ENCODE peak calls at places on chromosome 12, in nine cellular contexts. U is thoracic aorta, L is epithelial cell of proximal tubule, K is iPS DF 6.9, P is fibroblast of the aortic adventitia, H is keratinocyte, W is cardiac fibroblast, M is adipocyte, Q is Peyer's patch. J is an unnamed sample.

GRCh38 chr12:99985129-99985570 is 414 bp upstream of the ANKS1B start:
- DNase-seq in U (no peak), L (no peak), K (no peak), P (peak), H (no peak), W (no peak), M (no peak), Q (no peak), J (peak)

GRCh38 chr12:53295070-53295890 is at the start of gene PFDN5:
- DNase-seq in U (peak), L (peak), K (peak), P (peak), H (peak), W (peak), M (peak), Q (peak), J (peak)

GRCh38 chr12:9002335-9002734 is 13.0 kb downstream of the KLRG1 start:
- DNase-seq in U (no peak), L (no peak), K (no peak), P (no peak), H (no peak), W (no peak), M (no peak), Q (no peak), J (no peak)

GRCh38 chr12:109696485-109697269 is 16.9 kb upstream of the FAM222A start:
- DNase-seq in U (no peak), L (no peak), K (no peak), P (peak), H (no peak), W (no peak), M (peak), Q (no peak), J (no peak)

GRCh38 chr12:8709124-8709830 is 11.5 kb downstream of the RIMKLB start:
- DNase-seq in U (no peak), L (no peak), K (no peak), P (peak), H (no peak), W (no peak), M (peak), Q (peak), J (peak)

GRCh38 chr12:22535478-22535877 is 8.9 kb downstream of the C2CD5 start:
- DNase-seq in U (no peak), L (no peak), K (no peak), P (no peak), H (no peak), W (no peak), M (no peak), Q (no peak), J (no peak)

GRCh38 chr12:108082506-108082905 is 46.6 kb upstream of the WSCD2 start:
- DNase-seq in U (no peak), L (no peak), K (no peak), P (no peak), H (no peak), W (no peak), M (no peak), Q (no peak), J (no peak)

GRCh38 chr12:93006655-93007208 is 77.6 kb upstream of the EEA1 start:
- DNase-seq in U (no peak), L (no peak), K (no peak), P (no peak), H (no peak), W (no peak), M (no peak), Q (no peak), J (no peak)

GRCh38 chr12:2805146-2805525 is 7.3 kb upstream of the ITFG2 start:
- DNase-seq in U (no peak), L (no peak), K (no peak), P (peak), H (no peak), W (peak), M (peak), Q (no peak), J (peak)

GRCh38 chr12:5262450-5262849 is 169.5 kb upstream of the NTF3 start:
- DNase-seq in U (no peak), L (no peak), K (no peak), P (no peak), H (no peak), W (no peak), M (peak), Q (no peak), J (peak)

GRCh38 chr12:92973614-92974013 is 44.5 kb upstream of the EEA1 start:
- DNase-seq in U (no peak), L (peak), K (no peak), P (peak), H (peak), W (peak), M (peak), Q (no peak), J (peak)

GRCh38 chr12:51533799-51534198 is 57.2 kb upstream of the SCN8A start:
- DNase-seq in U (no peak), L (no peak), K (no peak), P (peak), H (no peak), W (peak), M (no peak), Q (no peak), J (peak)

GRCh38 chr12:71054551-71054950 is 103.2 kb downstream of the TSPAN8 start:
- DNase-seq in U (no peak), L (no peak), K (no peak), P (no peak), H (no peak), W (no peak), M (no peak), Q (no peak), J (no peak)

GRCh38 chr12:121816925-121817647 is 13.3 kb downstream of the SETD1B start:
- DNase-seq in U (no peak), L (no peak), K (no peak), P (no peak), H (no peak), W (no peak), M (no peak), Q (no peak), J (no peak)

GRCh38 chr12:113870035-113870434 is 96.1 kb downstream of the RBM19 start:
- DNase-seq in U (no peak), L (no peak), K (no peak), P (no peak), H (no peak), W (no peak), M (no peak), Q (no peak), J (no peak)

GRCh38 chr12:88393017-88393767 is 187.1 kb downstream of the KITLG start:
- DNase-seq in U (no peak), L (no peak), K (peak), P (no peak), H (no peak), W (peak), M (peak), Q (no peak), J (peak)

GRCh38 chr12:86261606-86262005 is 5.4 kb upstream of the MGAT4C start:
- DNase-seq in U (no peak), L (no peak), K (no peak), P (no peak), H (no peak), W (no peak), M (no peak), Q (no peak), J (no peak)

GRCh38 chr12:114400395-114400794 is 5.5 kb downstream of the TBX5 start:
- DNase-seq in U (no peak), L (no peak), K (no peak), P (no peak), H (no peak), W (no peak), M (no peak), Q (no peak), J (peak)

GRCh38 chr12:110010853-110011835 is 11.9 kb downstream of the ANKRD13A start:
- DNase-seq in U (no peak), L (no peak), K (no peak), P (no peak), H (no peak), W (no peak), M (no peak), Q (no peak), J (no peak)

GRCh38 chr12:15754233-15754632 is 35.0 kb downstream of the EPS8 start:
- DNase-seq in U (no peak), L (no peak), K (no peak), P (peak), H (no peak), W (peak), M (no peak), Q (no peak), J (peak)

DNA sequence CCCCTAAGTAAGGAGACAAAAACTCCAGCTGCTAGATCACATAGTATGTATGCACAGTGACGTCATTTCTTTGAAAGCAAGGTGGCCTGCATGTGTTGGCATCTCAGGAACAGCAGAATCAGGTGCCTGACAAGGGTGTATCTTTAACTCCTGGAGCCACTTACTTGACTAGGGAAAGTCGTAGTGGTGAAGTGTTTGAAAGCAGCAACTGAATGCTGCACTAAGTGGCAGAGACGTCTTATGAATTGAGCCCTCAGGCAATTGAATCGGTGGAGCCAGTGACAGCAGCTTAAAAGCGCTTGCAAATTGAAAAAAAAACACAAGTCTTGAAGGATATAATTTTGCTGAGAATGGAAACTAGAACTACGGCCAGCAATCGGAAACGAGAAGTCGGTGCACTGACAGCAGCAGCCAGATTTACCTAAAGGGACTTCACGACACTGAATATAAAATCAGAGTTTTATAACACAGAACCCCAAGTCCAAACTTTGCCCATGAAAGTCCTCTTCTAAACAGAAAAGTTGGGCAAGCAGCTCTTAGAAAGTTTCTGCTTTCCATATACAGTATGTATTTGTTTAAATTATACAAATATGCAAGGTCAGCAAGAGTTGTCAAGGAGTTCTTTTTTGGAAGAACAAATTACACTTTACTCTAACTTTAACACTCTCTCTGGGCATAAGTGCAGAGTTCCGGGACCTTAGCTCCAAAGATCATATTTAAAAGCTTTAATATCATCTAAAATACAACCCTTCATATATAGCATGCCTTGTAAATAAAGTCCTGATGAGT is 1.1 kb downstream of the IGF1 start:
- DNase-seq in U (no peak), L (no peak), K (no peak), P (no peak), H (no peak), W (no peak), M (peak), Q (no peak), J (peak)
- H3K4me3 ChIP-seq in U (peak), L (no peak), K (no peak), P (no peak), H (no peak), W (no peak), M (peak), Q (peak), J (peak)

GRCh38 chr12:76101739-76102385 is 17.4 kb upstream of the NAP1L1 start:
- DNase-seq in U (no peak), L (no peak), K (no peak), P (no peak), H (no peak), W (no peak), M (no peak), Q (no peak), J (no peak)
- H3K4me3 ChIP-seq in U (no peak), L (no peak), K (no peak), P (no peak), H (no peak), W (no peak), M (no peak), Q (no peak), J (no peak)

DNA sequence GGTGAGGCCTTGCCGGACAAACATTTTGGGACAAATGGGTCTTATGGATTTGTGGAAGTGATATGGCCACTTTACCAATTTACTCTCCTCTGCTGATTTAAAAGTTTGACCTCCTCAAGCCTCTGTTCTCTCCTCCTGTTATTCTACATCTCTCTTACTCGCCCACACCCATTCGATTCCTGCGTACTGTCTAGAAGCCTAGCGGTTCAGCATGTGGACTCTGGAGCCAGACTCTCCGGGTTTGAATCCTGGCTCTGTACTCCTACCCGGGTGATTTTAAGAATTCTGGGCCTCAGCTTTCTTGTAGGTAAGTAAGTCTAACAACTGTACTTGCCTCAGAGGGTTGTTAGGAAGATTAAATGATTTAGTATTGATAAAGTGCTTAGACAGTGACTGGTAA is 168.6 kb upstream of the IFNG-AS1 start:
- DNase-seq in U (no peak), L (no peak), K (no peak), P (no peak), H (no peak), W (no peak), M (no peak), Q (no peak), J (no peak)
- H3K4me3 ChIP-seq in U (no peak), L (no peak), K (no peak), P (no peak), H (no peak), W (no peak), M (no peak), Q (no peak), J (no peak)

GRCh38 chr12:132689227-132689626 is 1.8 kb downstream of the PXMP2 start:
- DNase-seq in U (no peak), L (no peak), K (no peak), P (no peak), H (no peak), W (no peak), M (no peak), Q (peak), J (no peak)
- H3K4me3 ChIP-seq in U (no peak), L (peak), K (peak), P (peak), H (no peak), W (no peak), M (peak), Q (peak), J (peak)

DNA sequence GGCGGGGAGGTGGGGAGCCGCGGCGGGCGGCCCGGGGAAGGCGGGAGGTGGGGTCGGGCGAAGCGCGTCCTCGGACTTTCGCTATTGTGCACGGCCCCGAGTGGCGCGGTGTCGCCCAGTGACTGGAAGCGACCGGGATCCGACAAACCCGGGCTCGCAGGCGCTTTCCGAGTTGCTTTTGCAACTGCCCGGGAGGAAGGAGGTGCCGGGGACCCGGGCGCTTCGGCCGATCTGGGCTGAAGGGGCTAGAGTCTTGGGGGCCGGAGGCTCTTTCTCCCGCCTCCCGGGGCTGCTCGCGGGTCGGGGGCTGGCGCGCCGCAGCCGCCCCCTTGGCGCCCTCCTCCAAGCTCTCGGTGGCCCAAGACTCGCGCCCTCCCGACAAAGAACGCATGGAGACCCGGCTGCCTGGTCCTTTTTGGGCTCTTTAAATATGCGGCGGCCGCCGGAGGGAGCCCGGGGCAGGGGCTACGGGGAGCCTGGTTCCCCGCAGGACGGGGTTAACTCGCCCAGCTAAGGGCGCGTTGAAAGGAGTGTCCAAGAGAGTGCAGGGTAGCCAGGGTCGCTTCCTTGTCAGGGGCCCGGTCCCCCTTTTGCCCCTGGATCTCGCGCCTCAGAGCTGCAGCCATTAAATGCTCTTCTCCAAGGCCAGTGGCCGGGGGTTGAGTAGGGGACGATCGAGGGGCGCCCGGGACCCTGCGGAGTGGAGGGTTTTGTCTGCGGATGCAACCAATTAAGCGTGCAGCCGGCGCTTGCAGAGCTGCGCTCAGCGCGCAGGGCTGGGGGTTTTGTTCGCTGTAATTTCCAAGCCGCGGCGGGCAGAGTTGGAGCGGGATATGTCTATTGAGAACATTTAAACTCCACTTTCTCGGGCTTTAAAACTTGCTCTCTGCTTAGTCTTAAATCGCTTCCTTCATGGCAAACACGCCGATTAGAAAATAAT is 1.6 kb downstream of the HMGA2 start:
- DNase-seq in U (no peak), L (no peak), K (no peak), P (peak), H (no peak), W (peak), M (peak), Q (peak), J (peak)
- H3K4me3 ChIP-seq in U (peak), L (peak), K (peak), P (peak), H (peak), W (peak), M (peak), Q (peak), J (peak)

DNA sequence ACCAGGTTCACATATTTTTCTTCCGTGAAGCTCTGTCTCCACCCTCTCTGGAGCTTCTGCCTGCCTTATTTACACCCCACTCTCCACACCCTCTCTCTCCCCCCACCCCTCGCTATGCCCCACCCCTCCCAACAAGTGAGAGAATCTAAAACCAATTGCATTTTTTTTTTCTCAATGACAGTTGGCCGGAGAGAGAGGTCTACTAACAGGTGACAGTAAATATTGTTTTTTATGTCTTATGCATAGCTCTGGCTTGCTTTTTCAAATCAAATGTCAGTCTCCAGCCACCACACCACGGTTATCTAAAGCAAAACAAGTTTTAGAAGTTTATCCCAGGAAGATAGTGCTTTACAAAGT is at the start of gene KCNC2:
- DNase-seq in U (no peak), L (no peak), K (no peak), P (no peak), H (no peak), W (no peak), M (no peak), Q (no peak), J (no peak)
- H3K4me3 ChIP-seq in U (peak), L (peak), K (peak), P (no peak), H (no peak), W (no peak), M (peak), Q (no peak), J (no peak)

DNA sequence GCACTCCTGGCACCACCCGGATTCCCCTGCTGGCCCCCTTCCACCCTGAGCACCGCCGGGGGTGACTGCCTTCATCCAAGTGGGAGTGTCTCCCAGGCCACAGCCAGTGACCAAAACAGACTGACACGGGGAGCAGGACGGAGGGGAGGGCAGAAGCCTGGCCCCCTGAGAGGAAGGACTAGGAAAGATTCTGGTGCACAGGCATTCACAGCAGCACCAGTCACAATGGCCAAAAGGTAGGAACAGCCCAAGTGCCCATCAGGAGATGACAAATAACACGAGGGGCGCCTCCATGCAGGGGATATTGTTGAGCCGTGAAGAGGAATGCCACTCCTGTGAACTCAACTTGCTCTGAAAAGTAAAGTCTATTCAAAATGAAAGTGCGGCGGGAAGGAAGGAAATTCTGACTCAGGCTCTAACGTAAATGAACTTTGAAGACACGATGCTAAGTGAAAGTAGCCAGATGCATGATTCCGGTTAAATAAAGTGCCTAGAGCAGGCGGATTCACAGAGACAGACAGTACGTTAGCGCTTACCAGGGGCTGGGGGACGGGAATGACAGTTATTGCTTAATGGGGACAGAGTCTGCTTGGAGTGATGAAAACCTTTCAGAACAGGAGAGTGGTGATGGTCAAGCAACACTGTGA is 146.1 kb upstream of the NCOR2 start:
- DNase-seq in U (no peak), L (peak), K (no peak), P (peak), H (no peak), W (peak), M (peak), Q (no peak), J (peak)
- H3K4me3 ChIP-seq in U (peak), L (peak), K (no peak), P (peak), H (no peak), W (peak), M (peak), Q (peak), J (peak)